ENCODE peak calls at places on chromosome 2, in five cellular contexts. Q, T, C, J and X are unnamed samples.

GRCh38 chr2:86778957-86779356 is 11.8 kb downstream of the CD8A start:
- ATAC-seq in Q (peak), T (no peak), C (no peak), J (peak), X (no peak)

GRCh38 chr2:119694994-119695521 is 16.1 kb downstream of the TMEM177 start:
- ATAC-seq in Q (no peak), T (peak), C (peak), J (no peak), X (no peak)

GRCh38 chr2:47486858-47487497 is 84.0 kb downstream of the MSH2 start:
- ATAC-seq in Q (no peak), T (peak), C (peak), J (no peak), X (no peak)

GRCh38 chr2:216242365-216242764 is 129.9 kb downstream of the MARCHF4 start:
- ATAC-seq in Q (no peak), T (no peak), C (no peak), J (no peak), X (peak)

GRCh38 chr2:217935245-217935879 is 67.4 kb downstream of the TNS1 start:
- ATAC-seq in Q (peak), T (peak), C (no peak), J (peak), X (no peak)

GRCh38 chr2:130391872-130392670 is 36.2 kb downstream of the PTPN18 start:
- ATAC-seq in Q (peak), T (peak), C (peak), J (peak), X (no peak)

GRCh38 chr2:54522624-54523281 is 66.6 kb downstream of the SPTBN1 start:
- ATAC-seq in Q (no peak), T (peak), C (peak), J (peak), X (no peak)

GRCh38 chr2:42223067-42223636 is 54.0 kb downstream of the EML4 start:
- ATAC-seq in Q (no peak), T (no peak), C (no peak), J (no peak), X (no peak)

GRCh38 chr2:102313025-102313424 is 1.7 kb downstream of the IL1RL1 start:
- ATAC-seq in Q (peak), T (no peak), C (no peak), J (no peak), X (no peak)

GRCh38 chr2:33605059-33605458 is 6.0 kb upstream of the FAM98A start:
- ATAC-seq in Q (no peak), T (no peak), C (no peak), J (no peak), X (no peak)

DNA sequence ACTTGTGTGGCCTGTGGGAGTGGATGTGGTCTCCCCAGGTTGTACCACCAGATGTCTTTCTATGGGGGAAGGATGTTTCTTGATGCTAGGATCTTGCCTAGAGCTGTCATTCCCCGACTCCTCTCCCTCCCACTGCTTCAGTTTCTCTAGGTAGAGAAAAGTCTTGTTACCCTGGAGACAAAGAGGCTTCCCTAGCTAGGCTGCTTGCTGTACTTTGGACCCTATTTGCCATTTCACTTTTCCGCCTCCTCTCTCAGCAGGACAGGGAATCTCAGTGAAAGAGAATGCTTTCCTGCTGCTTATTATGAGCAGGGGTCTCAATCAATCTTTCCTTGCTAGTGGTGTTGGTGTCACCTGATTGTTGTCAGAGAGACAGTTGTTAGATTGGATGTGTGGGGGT is 818.9 kb upstream of the GYPC start:
- ATAC-seq in Q (no peak), T (no peak), C (no peak), J (no peak), X (no peak)
- H3K4me3 ChIP-seq in Q (no peak), T (no peak), C (no peak), J (no peak), X (no peak)

GRCh38 chr2:16939771-16940170 is 274.1 kb upstream of the CYRIA start:
- ATAC-seq in Q (no peak), T (no peak), C (no peak), J (no peak), X (no peak)
- H3K4me3 ChIP-seq in Q (no peak), T (no peak), C (no peak), J (no peak), X (no peak)

GRCh38 chr2:7811073-7811472 is 870.8 kb upstream of the ID2 start:
- ATAC-seq in Q (no peak), T (no peak), C (no peak), J (no peak), X (no peak)
- H3K4me3 ChIP-seq in Q (no peak), T (no peak), C (no peak), J (no peak), X (no peak)

DNA sequence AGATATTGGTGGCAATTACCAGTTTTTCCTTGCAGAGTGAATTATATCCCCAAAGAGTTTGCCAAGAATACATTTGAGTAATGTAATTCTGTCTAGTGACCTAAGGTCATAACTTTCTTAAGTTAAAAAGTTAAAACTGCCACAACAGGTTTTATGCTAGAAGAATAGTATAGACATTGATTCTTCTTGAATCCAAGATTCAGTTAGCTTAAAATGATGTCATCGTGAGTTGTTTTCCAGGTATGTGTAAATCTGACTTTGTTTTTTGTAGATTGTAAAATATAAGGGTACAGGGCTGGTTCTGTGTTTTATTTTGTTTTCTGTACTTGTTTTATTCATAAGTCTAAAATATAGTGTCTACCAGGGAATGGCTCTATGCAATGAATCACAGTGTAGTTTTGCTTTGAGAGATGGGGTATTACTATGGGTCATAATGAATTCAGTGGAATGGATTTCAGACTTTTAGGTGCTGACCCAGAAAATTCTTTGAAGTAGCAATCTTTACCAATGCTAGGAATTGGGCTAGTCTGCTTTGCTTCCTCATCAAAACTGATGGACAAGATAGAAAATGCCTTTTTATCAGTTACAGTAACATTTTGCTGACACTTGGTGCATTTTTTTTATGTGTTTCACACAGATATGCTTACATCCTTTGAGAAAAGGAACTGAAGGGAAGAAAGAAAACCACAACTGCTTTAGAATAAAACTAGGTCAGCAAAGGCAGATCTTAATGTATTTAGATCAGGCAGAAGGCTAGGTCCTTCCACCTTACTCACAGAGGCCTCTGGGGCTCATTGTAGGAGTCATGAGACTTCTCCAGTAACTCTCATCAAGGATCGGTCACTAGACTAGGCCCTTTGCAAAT is 20.8 kb upstream of the MGAT5 start:
- ATAC-seq in Q (no peak), T (peak), C (peak), J (no peak), X (no peak)
- H3K4me3 ChIP-seq in Q (no peak), T (no peak), C (no peak), J (no peak), X (no peak)

GRCh38 chr2:211690736-211691135 is 847.9 kb downstream of the ERBB4 start:
- ATAC-seq in Q (no peak), T (no peak), C (no peak), J (no peak), X (no peak)

GRCh38 chr2:211688196-211688595 is 850.4 kb downstream of the ERBB4 start:
- ATAC-seq in Q (no peak), T (no peak), C (no peak), J (no peak), X (no peak)

GRCh38 chr2:211692689-211693088 is 845.9 kb downstream of the ERBB4 start:
- ATAC-seq in Q (no peak), T (no peak), C (no peak), J (no peak), X (no peak)
- H3K4me3 ChIP-seq in Q (no peak), T (no peak), C (no peak), J (no peak), X (no peak)

DNA sequence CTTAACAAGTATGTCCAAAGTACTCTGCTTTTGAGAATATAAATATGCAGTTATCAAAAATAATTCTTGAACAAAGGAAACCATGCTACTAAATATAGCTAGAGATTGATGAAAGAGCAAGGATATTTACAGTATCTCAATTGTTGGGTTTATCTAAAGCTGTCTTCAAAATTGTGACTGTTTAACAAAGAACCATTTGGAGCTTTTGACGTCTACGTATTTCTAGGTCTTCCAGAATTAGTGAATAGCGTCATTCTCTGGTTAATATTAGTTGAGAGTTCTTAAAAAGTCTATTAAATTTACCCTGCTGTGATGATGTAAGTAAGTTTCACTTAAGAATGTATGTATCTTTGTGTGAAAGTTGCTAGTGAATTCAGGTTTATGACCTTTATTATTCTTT is 223.1 kb upstream of the SIX3 start:
- ATAC-seq in Q (no peak), T (no peak), C (no peak), J (no peak), X (no peak)
- H3K4me3 ChIP-seq in Q (no peak), T (no peak), C (no peak), J (no peak), X (no peak)

DNA sequence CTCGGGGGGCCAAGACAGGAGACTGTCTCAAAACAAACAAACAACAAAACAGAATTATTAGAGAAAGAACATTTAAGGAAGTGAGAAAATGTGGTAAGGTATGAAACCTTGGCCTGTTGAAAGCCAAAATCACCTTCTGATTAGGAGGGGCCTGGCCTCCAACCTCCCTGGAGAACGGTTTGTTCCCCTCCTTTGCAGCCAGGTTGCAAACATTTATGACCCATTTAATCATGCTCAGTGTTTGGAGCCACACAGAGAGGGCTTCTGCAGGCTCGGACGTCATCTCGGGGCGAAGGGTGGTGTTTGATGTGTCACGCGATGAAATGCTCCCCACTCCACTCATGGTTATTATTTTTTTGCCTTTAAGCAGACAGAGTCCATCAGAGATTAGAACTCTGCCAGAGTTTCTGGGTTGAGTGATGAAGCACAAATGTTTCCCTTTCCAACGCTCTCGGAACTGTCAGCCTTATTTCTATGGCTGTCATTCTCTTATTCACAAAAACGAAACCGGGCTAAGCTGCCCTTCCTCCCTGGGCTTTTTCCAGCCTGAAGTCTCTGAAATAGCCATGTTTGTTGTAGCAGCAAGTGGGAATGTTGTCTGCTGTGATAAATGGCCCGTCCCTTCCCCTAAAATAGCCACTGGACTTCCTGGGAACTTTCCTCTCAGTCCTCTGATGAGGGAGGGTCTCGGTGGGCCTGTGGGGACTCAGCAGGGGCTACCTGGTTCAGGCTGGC is 33.6 kb upstream of the ROCK2 start:
- ATAC-seq in Q (peak), T (no peak), C (no peak), J (peak), X (peak)
- H3K4me3 ChIP-seq in Q (no peak), T (no peak), C (no peak), J (peak), X (no peak)

DNA sequence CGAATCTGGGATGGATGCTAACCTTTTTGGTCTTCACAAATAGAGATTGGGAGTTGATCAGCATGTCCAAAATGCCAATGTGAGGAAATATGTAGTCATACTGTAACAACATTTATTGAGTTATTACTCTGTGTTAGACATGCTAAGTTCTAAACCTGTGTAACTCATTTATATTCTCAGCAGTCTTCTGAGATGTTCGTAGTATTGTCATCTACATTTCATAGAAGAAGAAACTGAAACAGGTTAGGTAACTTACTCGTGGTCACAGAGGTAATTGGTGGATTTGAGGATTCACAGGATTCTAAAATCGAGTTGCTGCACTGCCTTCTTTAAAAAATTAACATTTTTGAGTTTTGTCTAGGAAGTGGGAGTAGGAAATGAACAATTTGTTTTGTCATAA is 162.1 kb downstream of the UBE2E3 start:
- ATAC-seq in Q (no peak), T (no peak), C (no peak), J (no peak), X (no peak)
- H3K4me3 ChIP-seq in Q (no peak), T (no peak), C (no peak), J (no peak), X (no peak)